ENCODE peak calls at places on chromosomes 11 and 22, in five cellular contexts. F is heart left ventricle, J is lung, U is upper lobe of right lung, Q is cardiac muscle cell. Z is an unnamed sample.

GRCh38 chr11:38332046-38332445 is 1734.0 kb upstream of the RAG2 start:
- DNase-seq in U (no peak), F (no peak), Q (no peak), J (no peak), Z (no peak)

GRCh38 chr22:30270841-30271240 is 4.2 kb upstream of the OSM start:
- DNase-seq in U (peak), Q (no peak), J (peak), F (peak), Z (no peak)

GRCh38 chr11:46291441-46292143 is 14.1 kb downstream of the CREB3L1 start:
- DNase-seq in U (no peak), F (peak), J (no peak), Q (peak), Z (no peak)

GRCh38 chr11:97537407-97538150 is 1147.8 kb downstream of the JRKL start:
- DNase-seq in J (no peak), U (no peak), F (no peak), Q (no peak), Z (no peak)

GRCh38 chr22:37454857-37455686 is 27.8 kb upstream of the ELFN2 start:
- DNase-seq in Q (peak), F (no peak), J (peak), U (peak), Z (no peak)

GRCh38 chr11:1536065-1536843 is 35.8 kb downstream of the DUSP8 start:
- DNase-seq in U (no peak), Q (peak), J (no peak), F (no peak), Z (no peak)

GRCh38 chr11:41283196-41283930 is 176.1 kb downstream of the LRRC4C start:
- DNase-seq in F (no peak), U (no peak), J (no peak), Q (no peak), Z (no peak)

GRCh38 chr11:96335389-96335788 is 7.6 kb downstream of the MAML2 start:
- DNase-seq in J (no peak), U (no peak), Q (no peak), F (no peak), Z (no peak)

GRCh38 chr11:116989184-116989583 is 109.0 kb downstream of the SIK3 start:
- DNase-seq in F (no peak), J (no peak), Q (no peak), U (no peak), Z (no peak)

GRCh38 chr11:116986521-116987105 is 111.6 kb downstream of the SIK3 start:
- DNase-seq in Q (no peak), J (peak), U (no peak), F (no peak), Z (no peak)

GRCh38 chr11:116991491-116991890 is 106.7 kb downstream of the SIK3 start:
- DNase-seq in Q (no peak), U (no peak), F (no peak), J (no peak), Z (no peak)

GRCh38 chr11:116990811-116991210 is 107.4 kb downstream of the SIK3 start:
- DNase-seq in F (no peak), U (no peak), J (no peak), Q (no peak), Z (no peak)

DNA sequence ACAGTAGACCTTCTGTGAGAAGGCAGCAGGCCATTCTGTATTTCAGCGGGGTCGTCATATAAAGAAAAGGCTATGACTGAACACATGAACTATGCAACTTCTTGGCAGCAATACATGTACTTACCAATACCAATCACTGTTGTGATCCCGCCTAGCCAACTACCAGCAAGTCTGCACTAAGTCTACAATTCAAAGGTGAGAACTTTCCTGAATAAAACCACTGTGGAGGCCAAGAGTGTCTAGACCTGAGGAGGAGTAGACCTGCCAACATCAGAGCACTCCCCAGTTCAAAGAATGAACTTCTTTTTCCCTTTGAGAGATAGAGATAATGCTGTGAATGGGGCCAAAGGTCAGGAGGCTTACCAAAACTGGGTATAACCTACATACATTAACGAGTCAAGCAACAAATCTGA is 108.2 kb downstream of the SIK3 start:
- DNase-seq in U (no peak), J (no peak), F (peak), Q (no peak), Z (no peak)
- H3K27ac ChIP-seq in U (no peak), J (no peak), F (peak), Q (peak), Z (no peak)

DNA sequence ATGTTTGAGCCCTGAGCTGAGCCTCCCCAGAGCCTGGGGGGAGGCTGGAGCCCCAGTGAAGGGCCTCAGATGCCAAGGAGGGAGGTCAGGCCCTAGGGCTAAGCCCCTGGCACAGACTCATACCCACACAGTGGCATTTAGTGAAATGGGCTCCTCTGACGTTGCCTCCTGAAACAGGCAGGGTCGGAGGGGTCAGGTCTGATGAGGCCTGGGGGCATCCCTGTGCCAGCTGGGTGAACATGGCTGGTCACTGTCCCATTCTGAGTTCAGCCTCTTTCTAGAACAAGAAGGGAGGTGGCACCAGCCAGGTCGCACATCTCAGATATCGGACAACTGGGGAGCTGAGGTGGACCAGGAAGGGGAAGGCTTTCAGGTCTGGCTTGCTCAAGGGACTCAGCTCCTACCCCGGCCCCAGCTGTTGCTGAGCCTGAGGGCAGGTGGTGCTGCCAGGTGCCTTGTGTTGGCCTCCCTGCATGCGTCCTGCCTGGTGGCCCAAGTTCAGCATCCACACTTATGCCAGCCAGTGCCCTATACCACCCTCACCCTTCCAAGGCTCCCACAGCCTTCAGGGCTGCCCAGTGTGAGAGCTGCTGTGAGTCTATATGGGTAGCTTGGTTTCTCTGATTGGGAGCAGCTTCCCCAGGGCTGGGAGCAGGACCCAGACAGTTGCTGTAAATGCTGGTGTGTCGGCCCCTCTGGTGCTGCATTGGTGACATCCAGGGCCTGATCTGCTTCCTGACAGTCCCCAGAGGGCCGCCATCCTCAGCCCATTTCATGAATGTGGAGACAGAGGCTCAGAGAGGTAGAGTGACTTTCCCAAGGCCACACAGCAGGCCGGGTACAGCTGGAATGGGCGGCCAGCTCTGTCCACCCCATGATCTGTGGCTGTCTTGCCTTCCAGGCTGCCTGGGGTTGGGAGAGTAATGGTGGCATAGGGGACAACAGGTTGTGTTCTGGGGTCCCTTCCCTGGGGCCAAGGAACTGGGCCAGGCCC is 32.8 kb upstream of the PPARA start:
- DNase-seq in Q (no peak), F (no peak), J (no peak), U (no peak), Z (no peak)
- H3K27ac ChIP-seq in Q (no peak), F (peak), J (no peak), U (peak), Z (no peak)

DNA sequence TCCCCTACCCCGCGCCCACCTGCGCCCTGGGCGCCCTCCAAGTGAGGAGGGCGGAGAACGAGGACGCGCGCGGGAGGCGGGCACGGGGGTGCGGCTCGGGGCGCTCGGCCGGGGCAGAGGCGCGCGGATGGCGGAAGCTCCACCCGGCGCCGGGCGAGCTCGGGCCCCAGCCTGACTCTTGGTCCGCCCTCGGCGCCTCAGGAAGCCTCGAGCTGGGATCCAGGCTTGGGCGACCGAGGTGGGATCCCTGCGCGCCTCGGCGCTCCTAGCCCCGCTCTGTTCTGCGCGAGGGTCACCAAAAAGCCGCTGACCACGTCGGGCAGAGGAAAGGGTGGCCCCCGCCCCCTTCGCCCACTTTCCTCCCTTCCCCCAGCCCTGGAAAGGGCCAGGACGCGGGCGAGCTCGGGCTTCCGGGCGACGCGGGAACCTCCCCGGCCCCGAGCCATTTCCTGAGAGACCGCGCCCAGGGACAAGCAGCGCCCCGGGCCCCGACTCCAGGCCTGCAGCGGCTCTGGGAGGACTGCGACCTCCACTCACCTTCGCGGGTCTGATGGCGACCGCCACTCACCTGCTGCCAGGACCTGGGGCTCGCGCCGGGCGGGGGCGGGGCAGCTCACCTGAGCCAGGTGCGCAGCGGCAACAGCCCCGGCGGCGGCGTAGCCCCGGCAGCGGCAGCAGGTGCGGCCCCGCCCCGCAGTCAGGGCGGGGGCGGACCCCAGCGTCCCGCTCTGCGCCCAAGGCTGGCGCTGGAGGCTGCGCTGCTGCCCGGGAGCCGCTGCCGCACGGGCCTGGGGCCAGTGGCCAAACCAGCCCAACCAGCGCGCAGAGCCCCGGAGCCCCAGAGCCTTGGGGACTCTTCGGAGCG is 2.2 kb upstream of the SIGIRR start:
- DNase-seq in Q (peak), U (peak), F (peak), J (no peak), Z (peak)
- H3K27ac ChIP-seq in Q (no peak), U (peak), F (peak), J (peak), Z (peak)

GRCh38 chr22:46091277-46091977 is 58.9 kb upstream of the PPARA start:
- DNase-seq in Q (no peak), F (peak), U (peak), J (no peak), Z (no peak)
- H3K27ac ChIP-seq in Q (no peak), F (peak), U (peak), J (peak), Z (no peak)

GRCh38 chr22:41023299-41023623 is 69.1 kb upstream of the EP300 start:
- DNase-seq in J (no peak), F (no peak), Q (no peak), U (no peak), Z (no peak)
- H3K27ac ChIP-seq in J (peak), F (peak), Q (peak), U (peak), Z (no peak)